ENCODE peak calls at places on chromosomes 12 and 14, in ten cellular contexts. A is nephron progenitor cell, R is fibroblast of pulmonary artery, H is endothelial cell, K is heart right ventricle, B is RWPE1, E is endothelial cell of umbilical vein, W is lower lobe of right lung, D is H1, N is heart left ventricle. J is an unnamed sample.

GRCh38 chr14:30874999-30875787 is 834 bp downstream of the COCH start:
- DNase-seq in A (peak), R (no peak), H (peak), K (peak), B (no peak), E (peak), W (no peak), D (no peak), N (no peak), J (peak)

GRCh38 chr14:100902295-100902694 is 1.2 kb downstream of the RTL1 start:
- DNase-seq in A (no peak), R (no peak), H (no peak), K (no peak), B (no peak), E (no peak), W (no peak), D (no peak), N (no peak), J (no peak)

GRCh38 chr12:122399254-122399591 is 23.2 kb downstream of the CLIP1 start:
- DNase-seq in A (no peak), R (no peak), H (no peak), K (no peak), B (no peak), E (no peak), W (no peak), D (no peak), N (no peak), J (no peak)

GRCh38 chr14:70726651-70727375 is 82.5 kb downstream of the MAP3K9 start:
- DNase-seq in A (no peak), R (no peak), H (no peak), K (no peak), B (no peak), E (no peak), W (no peak), D (no peak), N (no peak), J (no peak)

GRCh38 chr12:94100990-94101901 is 47.1 kb upstream of the PLXNC1 start:
- DNase-seq in A (peak), R (peak), H (peak), K (peak), B (peak), E (peak), W (peak), D (peak), N (peak), J (peak)

GRCh38 chr12:79935624-79936040 is 735 bp upstream of the PPP1R12A start:
- DNase-seq in A (no peak), R (peak), H (no peak), K (no peak), B (no peak), E (no peak), W (no peak), D (no peak), N (no peak), J (peak)

GRCh38 chr14:54047645-54048308 is 91.2 kb upstream of the BMP4 start:
- DNase-seq in A (no peak), R (no peak), H (no peak), K (no peak), B (no peak), E (no peak), W (no peak), D (no peak), N (no peak), J (no peak)

GRCh38 chr12:95124106-95124505 is 50.7 kb upstream of the NR2C1 start:
- DNase-seq in A (no peak), R (no peak), H (no peak), K (no peak), B (no peak), E (no peak), W (peak), D (no peak), N (no peak), J (no peak)

GRCh38 chr14:56119221-56119967 is 1.2 kb downstream of the PELI2 start:
- DNase-seq in A (peak), R (peak), H (peak), K (peak), B (no peak), E (peak), W (peak), D (no peak), N (peak), J (peak)

GRCh38 chr14:103728141-103728540 is 12.5 kb downstream of the ZFYVE21 start:
- DNase-seq in A (no peak), R (no peak), H (no peak), K (peak), B (no peak), E (no peak), W (no peak), D (no peak), N (no peak), J (no peak)

GRCh38 chr12:92615703-92616102 is 87.1 kb upstream of the PLEKHG7 start:
- DNase-seq in A (no peak), R (no peak), H (no peak), K (no peak), B (peak), E (no peak), W (no peak), D (no peak), N (no peak), J (no peak)

GRCh38 chr12:92621833-92622232 is 81.0 kb upstream of the PLEKHG7 start:
- DNase-seq in A (no peak), R (no peak), H (no peak), K (no peak), B (no peak), E (no peak), W (no peak), D (no peak), N (no peak), J (no peak)

GRCh38 chr12:92621312-92621711 is 81.5 kb upstream of the PLEKHG7 start:
- DNase-seq in A (no peak), R (no peak), H (no peak), K (no peak), B (no peak), E (no peak), W (no peak), D (no peak), N (no peak), J (no peak)

GRCh38 chr12:92619730-92620684 is 82.8 kb upstream of the PLEKHG7 start:
- DNase-seq in A (no peak), R (peak), H (no peak), K (no peak), B (no peak), E (peak), W (no peak), D (no peak), N (no peak), J (no peak)

GRCh38 chr12:92619026-92619425 is 83.8 kb upstream of the PLEKHG7 start:
- DNase-seq in A (no peak), R (no peak), H (no peak), K (no peak), B (no peak), E (no peak), W (no peak), D (no peak), N (no peak), J (no peak)
- TF ChIP-seq CTCF in A (no peak), R (no peak), H (no peak), K (no peak), B (no peak), E (no peak), W (no peak), D (no peak), N (no peak), J (no peak)

GRCh38 chr12:128823216-128823915 is 392 bp downstream of the SLC15A4 start:
- DNase-seq in A (peak), R (no peak), H (peak), K (peak), B (peak), E (no peak), W (peak), D (no peak), N (no peak), J (no peak)
- TF ChIP-seq CTCF in A (no peak), R (no peak), H (no peak), K (no peak), B (no peak), E (no peak), W (no peak), D (no peak), N (no peak), J (no peak)

GRCh38 chr14:49057838-49058510 is 528.2 kb downstream of the RPS29 start:
- DNase-seq in A (no peak), R (no peak), H (no peak), K (no peak), B (no peak), E (no peak), W (no peak), D (no peak), N (no peak), J (no peak)

GRCh38 chr14:49051328-49052060 is 534.7 kb downstream of the RPS29 start:
- DNase-seq in A (no peak), R (no peak), H (no peak), K (no peak), B (no peak), E (no peak), W (no peak), D (no peak), N (no peak), J (no peak)

GRCh38 chr14:49050836-49051235 is 535.3 kb downstream of the RPS29 start:
- DNase-seq in A (no peak), R (no peak), H (no peak), K (no peak), B (no peak), E (no peak), W (no peak), D (no peak), N (no peak), J (no peak)

GRCh38 chr14:49052516-49052915 is 533.7 kb downstream of the RPS29 start:
- DNase-seq in A (no peak), R (no peak), H (no peak), K (no peak), B (no peak), E (no peak), W (no peak), D (no peak), N (no peak), J (no peak)
- TF ChIP-seq CTCF in A (no peak), R (no peak), H (no peak), K (no peak), B (no peak), E (no peak), W (no peak), D (no peak), N (no peak), J (no peak)

DNA sequence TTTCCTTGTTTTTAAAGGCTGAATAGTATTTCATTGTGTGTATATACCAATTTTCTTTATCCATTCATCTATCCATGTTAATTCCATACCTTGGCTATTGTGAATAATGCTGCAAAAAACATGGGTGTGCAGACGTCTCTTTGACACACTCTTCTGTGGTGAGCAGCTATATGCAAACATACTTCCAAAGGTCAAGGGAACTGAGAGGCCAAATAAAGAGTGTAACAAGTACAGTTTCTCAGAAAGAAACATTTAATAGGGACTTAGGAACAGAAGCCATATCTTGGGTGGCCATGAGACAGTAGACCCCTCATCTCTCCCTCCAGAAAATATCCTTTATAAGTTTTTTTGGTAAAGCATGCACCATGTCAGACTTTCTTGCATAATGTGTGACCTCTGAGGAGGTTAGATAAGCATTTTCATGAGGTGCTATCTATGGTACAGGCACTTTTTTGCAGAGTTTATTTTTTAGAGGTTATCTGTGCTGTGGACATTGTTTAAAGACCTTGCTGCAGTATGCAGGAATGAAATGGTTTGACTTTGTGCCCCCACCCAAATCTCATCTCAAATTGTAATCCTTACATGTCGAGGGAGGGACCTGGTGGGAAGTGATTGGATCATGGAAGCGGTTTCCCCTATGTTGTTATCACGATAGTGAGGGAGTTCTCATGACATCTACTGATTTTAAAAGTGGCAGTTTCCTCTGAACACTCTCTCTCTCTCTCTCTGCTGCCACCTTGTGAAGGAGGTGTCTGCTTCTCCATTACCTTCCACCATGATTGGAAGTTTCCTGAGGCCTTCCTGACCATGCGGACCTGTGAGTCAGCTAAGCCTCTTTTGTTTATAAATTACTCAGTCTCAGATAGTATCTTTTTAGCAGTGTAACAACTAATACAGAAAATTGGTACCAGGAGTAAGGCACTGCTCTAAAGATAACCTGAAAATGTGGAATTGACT is 1202.3 kb downstream of the GALC start:
- DNase-seq in A (no peak), R (no peak), H (no peak), K (no peak), B (no peak), E (no peak), W (no peak), D (no peak), N (no peak), J (peak)
- TF ChIP-seq CTCF in A (no peak), R (peak), H (no peak), K (no peak), B (peak), E (no peak), W (no peak), D (peak), N (no peak), J (peak)

J was measured in A673.